ENCODE peak calls at places on chromosomes 6 and 20, in five cellular contexts. Z is IMR-90, J is mesenchymal stem cell, P is mammary epithelial cell, E is GM23248. M is an unnamed sample.

GRCh38 chr20:45913105-45913504 is 1.1 kb upstream of the PLTP start:
- DNase-seq in E (peak; percentile 54), P (no peak), Z (peak; percentile 39), J (no peak), M (peak; percentile 52)

GRCh38 chr6:63197741-63198140 is 13.5 kb upstream of the FKBP1C start:
- DNase-seq in J (no peak), E (no peak), P (no peak), Z (no peak), M (no peak)

GRCh38 chr6:149842331-149842730 is 21.8 kb downstream of the LRP11 start:
- DNase-seq in P (no peak), Z (no peak), J (no peak), E (no peak), M (no peak)

GRCh38 chr20:48120120-48120519 is 334.8 kb upstream of the SULF2 start:
- DNase-seq in E (no peak), J (no peak), Z (no peak), P (no peak), M (no peak)

GRCh38 chr20:62967149-62967501 is 14.6 kb downstream of the SLC17A9 start:
- DNase-seq in J (no peak), P (no peak), E (no peak), Z (no peak), M (no peak)

GRCh38 chr6:158016571-158017383 is 35.1 kb downstream of the SYNJ2 start:
- DNase-seq in J (no peak), P (no peak), E (peak; percentile 54), Z (no peak), M (peak; percentile 79)

GRCh38 chr6:144581807-144582537 is 296.8 kb downstream of the UTRN start:
- DNase-seq in E (peak; percentile 65), Z (peak; percentile 44), J (peak; percentile 27), P (no peak), M (peak; percentile 21)

GRCh38 chr20:20872420-20872819 is 160.0 kb upstream of the RALGAPA2 start:
- DNase-seq in P (no peak), J (no peak), Z (no peak), E (no peak), M (no peak)

GRCh38 chr6:30882764-30883475 is 1.4 kb upstream of the DDR1 start:
- DNase-seq in P (peak; percentile 88), Z (no peak), E (no peak), J (no peak), M (no peak)

GRCh38 chr6:149028767-149029405 is 282.1 kb downstream of the UST start:
- DNase-seq in P (peak; percentile 61), J (peak; percentile 83), Z (peak; percentile 95), E (peak; percentile 92), M (peak; percentile 82)

GRCh38 chr6:378090-378957 is 13.2 kb upstream of the IRF4 start:
- DNase-seq in J (no peak), E (no peak), P (no peak), Z (no peak), M (no peak)

GRCh38 chr6:88380083-88380482 is 213.9 kb upstream of the CNR1 start:
- DNase-seq in E (peak; percentile 85), P (peak; percentile 77), Z (peak; percentile 18), J (peak; percentile 31), M (peak; percentile 94)

GRCh38 chr6:137334094-137334493 is 114.9 kb upstream of the IFNGR1 start:
- DNase-seq in E (no peak), P (no peak), J (no peak), Z (no peak), M (no peak)

GRCh38 chr6:5992551-5993225 is 14.0 kb downstream of the NRN1 start:
- DNase-seq in J (no peak), Z (no peak), E (no peak), P (no peak), M (no peak)

GRCh38 chr20:38179846-38180245 is 14.8 kb upstream of the TGM2 start:
- DNase-seq in E (no peak), J (no peak), Z (peak; percentile 40), P (no peak), M (no peak)

GRCh38 chr6:36727491-36728021 is 29.9 kb downstream of the RAB44 start:
- DNase-seq in J (peak; percentile 33), E (peak; percentile 20), P (peak; percentile 57), Z (peak; percentile 29), M (no peak)

GRCh38 chr6:159887761-159888160 is 3.0 kb upstream of the MAS1 start:
- DNase-seq in Z (no peak), E (no peak), J (no peak), P (no peak), M (no peak)

GRCh38 chr20:36848677-36849076 is 27.3 kb upstream of the TLDC2 start:
- DNase-seq in Z (no peak), J (no peak), P (no peak), E (no peak), M (no peak)

GRCh38 chr20:2386516-2387179 is 5.9 kb downstream of the TGM6 start:
- DNase-seq in P (peak; percentile 93), J (peak; percentile 23), E (peak; percentile 80), Z (peak; percentile 38), M (peak; percentile 8)

DNA sequence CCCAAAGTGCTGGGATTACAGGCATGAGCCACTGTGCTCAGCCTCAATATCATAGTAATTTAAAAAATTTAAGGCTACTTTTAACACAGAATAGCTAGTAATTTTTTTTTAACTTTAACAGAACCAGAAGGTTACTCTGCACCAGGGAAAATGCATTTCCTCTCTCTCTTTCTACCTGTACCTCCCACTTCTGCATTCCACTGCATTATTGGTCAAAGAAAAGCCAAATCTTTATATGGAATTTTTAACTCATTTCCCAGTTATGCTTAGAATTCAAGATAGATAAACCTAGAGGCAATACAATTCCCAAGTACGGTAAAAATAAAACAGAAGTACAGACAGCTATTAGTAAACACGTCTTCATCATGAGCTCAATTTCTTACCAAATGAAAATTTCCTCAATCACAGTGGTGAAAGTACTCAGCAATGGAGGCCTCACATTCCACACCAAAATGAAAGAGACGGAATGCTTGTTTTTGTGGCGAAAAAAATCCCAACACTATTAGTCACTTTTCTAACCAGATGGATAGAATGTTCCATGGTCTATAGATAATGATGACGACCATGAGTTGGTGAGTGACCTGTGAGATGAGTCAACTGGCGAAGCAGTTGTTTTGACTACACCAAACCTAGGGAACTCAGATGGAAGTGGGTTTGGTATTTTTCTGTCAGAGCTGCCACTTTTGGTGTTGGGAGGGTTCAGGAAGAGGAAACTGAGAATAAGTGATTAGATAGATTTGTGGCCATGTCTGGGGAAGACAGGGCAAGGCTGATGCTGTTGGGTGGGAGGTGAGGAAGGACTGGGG is 104.7 kb upstream of the SGK1 start:
- DNase-seq in E (peak; percentile 97), Z (peak; percentile 100), P (peak; percentile 98), J (peak; percentile 99), M (peak; percentile 81)
- H3K9ac ChIP-seq in E (peak overlapping the region; percentile 61), Z (peak overlapping the region; percentile 63), P (peak overlapping the region; percentile 60), J (peak overlapping the region; percentile 64), M (peak overlapping the region; percentile 80)

DNA sequence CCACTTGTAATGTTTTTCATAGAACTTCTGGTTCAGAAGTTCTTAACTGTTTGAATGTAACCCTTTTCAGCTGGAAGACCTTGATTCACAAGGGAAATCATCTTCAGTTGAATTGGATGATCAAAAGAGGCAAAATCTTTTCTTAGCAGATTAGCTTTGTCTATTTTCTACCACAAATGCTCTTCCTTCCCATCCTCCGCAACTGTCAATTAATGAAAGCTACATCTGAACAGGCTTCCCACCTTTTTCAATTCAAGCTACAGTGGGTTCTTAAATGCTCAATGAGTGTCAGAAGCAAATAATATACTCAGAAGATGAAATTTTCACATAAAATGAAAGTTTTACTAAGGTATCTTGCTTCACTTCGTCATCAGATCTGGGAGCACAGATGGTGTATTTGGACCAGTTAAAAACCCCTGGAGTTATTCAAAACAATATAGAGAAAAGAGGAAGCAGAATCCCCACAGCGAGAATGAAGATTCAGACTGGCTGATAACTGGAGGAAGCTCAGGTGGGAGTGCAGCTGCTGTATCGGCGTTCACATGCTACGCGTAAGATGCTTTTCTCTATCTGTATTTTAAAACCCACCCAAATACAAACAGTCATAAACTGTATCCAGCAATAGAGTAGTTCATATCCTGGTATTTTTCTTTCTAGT is 19.4 kb downstream of the QRSL1 start:
- DNase-seq in P (no peak), E (no peak), J (no peak), Z (no peak), M (no peak)
- H3K9ac ChIP-seq in P (no peak overlapping the region), E (no peak overlapping the region), J (no peak overlapping the region), Z (no peak overlapping the region), M (no peak overlapping the region)

GRCh38 chr6:41733707-41734665 is 1.4 kb downstream of the TFEB start:
- DNase-seq in P (peak; percentile 80), J (peak; percentile 87), Z (peak; percentile 62), E (peak; percentile 83), M (peak; percentile 71)

GRCh38 chr6:41731561-41732086 is 3.8 kb downstream of the TFEB start:
- DNase-seq in E (no peak), J (no peak), P (peak; percentile 66), Z (no peak), M (no peak)

GRCh38 chr6:41732149-41732548 is 3.3 kb downstream of the TFEB start:
- DNase-seq in P (no peak), J (no peak), Z (no peak), E (no peak), M (no peak)

GRCh38 chr6:41733349-41733706 is 2.1 kb downstream of the TFEB start:
- DNase-seq in J (peak; percentile 36), Z (no peak), P (peak; percentile 38), E (peak; percentile 27), M (no peak)

GRCh38 chr6:41732601-41733348 is 2.6 kb downstream of the TFEB start:
- DNase-seq in P (peak; percentile 68), Z (no peak), E (peak; percentile 22), J (peak; percentile 42), M (no peak)
- H3K9ac ChIP-seq in P (peak overlapping the region; percentile 38), Z (no peak overlapping the region), E (no peak overlapping the region), J (peak overlapping the region; percentile 76), M (no peak overlapping the region)

GRCh38 chr6:3823671-3824070 is 25.5 kb upstream of the FAM50B start:
- DNase-seq in E (no peak), J (no peak), P (no peak), Z (no peak), M (peak; percentile 60)

GRCh38 chr6:3822747-3823445 is 26.3 kb upstream of the FAM50B start:
- DNase-seq in J (no peak), E (peak; percentile 34), P (peak; percentile 76), Z (no peak), M (peak; percentile 34)

GRCh38 chr6:3825331-3825831 is 23.8 kb upstream of the FAM50B start:
- DNase-seq in P (peak; percentile 60), J (peak; percentile 64), Z (peak; percentile 32), E (peak; percentile 81), M (peak; percentile 93)

GRCh38 chr6:3829285-3829684 is 19.9 kb upstream of the FAM50B start:
- DNase-seq in Z (no peak), E (no peak), J (no peak), P (no peak), M (no peak)

DNA sequence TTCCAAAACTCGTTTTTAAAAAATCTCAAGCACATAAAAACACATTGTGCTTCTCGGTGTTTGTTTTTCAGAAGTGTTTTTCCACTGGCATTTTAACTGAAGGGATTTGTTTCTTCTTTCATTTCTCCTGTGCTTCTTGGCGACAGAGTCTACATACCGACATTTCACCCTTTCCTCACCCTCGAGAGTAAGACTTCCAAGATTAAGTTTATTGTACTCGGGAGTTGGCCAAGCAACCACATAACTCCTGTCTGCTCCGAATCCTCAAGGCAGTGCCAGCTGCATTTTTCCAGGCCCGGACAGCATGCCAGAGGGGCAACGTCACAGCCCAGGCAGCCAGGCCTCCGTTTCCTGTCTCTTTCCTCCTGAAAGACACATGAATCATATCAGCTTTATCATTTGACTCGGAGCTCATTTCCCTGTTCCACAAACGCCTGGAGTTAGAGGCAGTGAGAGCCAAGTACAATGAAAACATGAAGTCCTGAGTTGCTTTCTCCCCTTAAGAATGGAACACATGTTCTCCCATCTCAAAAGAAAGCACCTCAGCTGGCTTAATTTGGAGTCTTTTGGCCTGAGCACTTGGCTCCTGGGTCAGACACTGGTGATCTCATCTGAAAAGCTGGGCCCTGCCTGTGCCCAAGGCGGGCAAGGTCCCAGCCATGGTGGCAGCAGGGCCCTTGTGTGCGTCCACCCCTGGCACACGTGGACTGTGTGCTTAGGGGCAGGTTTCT is 23.2 kb upstream of the FAM50B start:
- DNase-seq in Z (peak; percentile 97), J (peak; percentile 94), P (peak; percentile 95), E (peak; percentile 98), M (peak; percentile 100)
- H3K9ac ChIP-seq in Z (peak overlapping the region; percentile 66), J (peak overlapping the region; percentile 80), P (peak overlapping the region; percentile 77), E (peak overlapping the region; percentile 78), M (peak overlapping the region; percentile 91)